ENCODE peak calls at places on chromosomes 3 and 15, in four cellular contexts. Z is H54, U is GOT3, M is midbrain. F is an unnamed sample.

GRCh38 chr3:55519016-55519415 is 31.9 kb upstream of the WNT5A start:
- DNase-seq in Z (no peak), U (no peak), M (no peak), F (no peak)

GRCh38 chr3:51539291-51539891 is 872 bp downstream of the RAD54L2 start:
- DNase-seq in Z (peak; percentile 61), U (peak; percentile 32), M (no peak), F (peak; percentile 12)

GRCh38 chr15:58438956-58439355 is 7.2 kb downstream of the LIPC start:
- DNase-seq in Z (peak; percentile 33), U (no peak), M (no peak), F (no peak)

GRCh38 chr3:172319653-172320052 is 128.6 kb downstream of the GHSR start:
- DNase-seq in Z (no peak), U (no peak), M (no peak), F (no peak)

GRCh38 chr15:56249080-56249479 is 5.4 kb upstream of the RFX7 start:
- DNase-seq in Z (no peak), U (no peak), M (no peak), F (no peak)

GRCh38 chr15:51250217-51251011 is 88.0 kb downstream of the CYP19A1 start:
- DNase-seq in Z (no peak), U (no peak), M (no peak), F (no peak)

GRCh38 chr3:125351814-125352456 is 23.2 kb downstream of the ZNF148 start:
- DNase-seq in Z (no peak), U (no peak), M (no peak), F (no peak)

GRCh38 chr3:23944861-23945652 is at the start of gene NR1D2:
- DNase-seq in Z (peak; percentile 70), U (peak; percentile 18), M (peak; percentile 86), F (peak; percentile 64)

GRCh38 chr3:194275721-194276120 is 75.4 kb downstream of the CPN2 start:
- DNase-seq in Z (no peak), U (no peak), M (no peak), F (no peak)

GRCh38 chr3:140006331-140006730 is 71.3 kb downstream of the CLSTN2 start:
- DNase-seq in Z (no peak), U (no peak), M (no peak), F (no peak)

GRCh38 chr3:78507196-78507984 is 1260.4 kb downstream of the ROBO1 start:
- DNase-seq in Z (no peak), U (no peak), M (no peak), F (no peak)

GRCh38 chr3:134753999-134754742 is 40.9 kb upstream of the EPHB1 start:
- DNase-seq in Z (no peak), U (no peak), M (no peak), F (no peak)

GRCh38 chr15:74170845-74171578 is 2.5 kb upstream of the ISLR start:
- DNase-seq in Z (no peak), U (no peak), M (no peak), F (peak; percentile 2)

GRCh38 chr3:8665407-8665896 is 20.9 kb upstream of the SSUH2 start:
- DNase-seq in Z (no peak), U (no peak), M (no peak), F (no peak)

GRCh38 chr3:187714404-187714979 is 12.1 kb upstream of the RTP2 start:
- DNase-seq in Z (peak; percentile 76), U (peak; percentile 58), M (peak; percentile 72), F (peak; percentile 63)

GRCh38 chr3:42515391-42515916 is 13.0 kb downstream of the VIPR1 start:
- DNase-seq in Z (no peak), U (no peak), M (peak; percentile 8), F (no peak)

GRCh38 chr3:12954891-12955650 is 113.7 kb upstream of the RPL32 start:
- DNase-seq in Z (peak; percentile 38), U (no peak), M (peak; percentile 78), F (peak; percentile 65)

GRCh38 chr3:149077638-149078037 is 8.7 kb downstream of the HLTF start:
- DNase-seq in Z (no peak), U (no peak), M (no peak), F (no peak)